ENCODE peak calls at places on chromosome 18, in four cellular contexts. Y, W, P and B are unnamed samples. For H4K20me1, the result is how much of the 10 kb centered on the place peaks cover.

GRCh38 chr18:60020107-60020925 is 120.5 kb downstream of the PMAIP1 start:
- DNase-seq in Y (no peak), W (peak), P (no peak), B (no peak)

GRCh38 chr18:22074343-22075070 is 94.9 kb upstream of the GATA6 start:
- DNase-seq in Y (no peak), W (no peak), P (no peak), B (no peak)

GRCh38 chr18:73614812-73615211 is 532.8 kb downstream of the FBXO15 start:
- DNase-seq in Y (no peak), W (peak), P (peak), B (peak)

GRCh38 chr18:59909289-59910036 is 9.7 kb downstream of the PMAIP1 start:
- DNase-seq in Y (no peak), W (peak), P (no peak), B (peak)

GRCh38 chr18:63131106-63131943 is 188.2 kb downstream of the BCL2 start:
- DNase-seq in Y (peak), W (peak), P (peak), B (peak)

GRCh38 chr18:62555135-62555534 is 32.3 kb downstream of the ZCCHC2 start:
- DNase-seq in Y (no peak), W (peak), P (peak), B (peak)

GRCh38 chr18:73201940-73202339 is 334.2 kb upstream of the NETO1 start:
- DNase-seq in Y (no peak), W (no peak), P (peak), B (peak)

GRCh38 chr18:62329676-62330454 is 4.8 kb downstream of the TNFRSF11A start:
- DNase-seq in Y (peak), W (peak), P (peak), B (no peak)

GRCh38 chr18:42068030-42068429 is 113.0 kb downstream of the PIK3C3 start:
- DNase-seq in Y (no peak), W (no peak), P (no peak), B (no peak)

GRCh38 chr18:75247041-75247551 is 36.5 kb downstream of the TSHZ1 start:
- DNase-seq in Y (no peak), W (peak), P (no peak), B (peak)

GRCh38 chr18:6414723-6415362 is at the start of gene L3MBTL4:
- DNase-seq in Y (peak), W (no peak), P (peak), B (peak)

GRCh38 chr18:6413554-6414117 is 1.1 kb downstream of the L3MBTL4 start:
- DNase-seq in Y (no peak), W (no peak), P (no peak), B (no peak)

GRCh38 chr18:6414118-6414722 is 491 bp downstream of the L3MBTL4 start:
- DNase-seq in Y (peak), W (peak), P (peak), B (peak)

GRCh38 chr18:6411367-6411766 is 3.3 kb downstream of the L3MBTL4 start:
- DNase-seq in Y (no peak), W (no peak), P (no peak), B (no peak)

GRCh38 chr18:6412933-6413472 is 1.7 kb downstream of the L3MBTL4 start:
- DNase-seq in Y (no peak), W (no peak), P (no peak), B (no peak)
- H3K4me3 ChIP-seq in Y (peak), W (no peak), P (no peak), B (no peak)

DNA sequence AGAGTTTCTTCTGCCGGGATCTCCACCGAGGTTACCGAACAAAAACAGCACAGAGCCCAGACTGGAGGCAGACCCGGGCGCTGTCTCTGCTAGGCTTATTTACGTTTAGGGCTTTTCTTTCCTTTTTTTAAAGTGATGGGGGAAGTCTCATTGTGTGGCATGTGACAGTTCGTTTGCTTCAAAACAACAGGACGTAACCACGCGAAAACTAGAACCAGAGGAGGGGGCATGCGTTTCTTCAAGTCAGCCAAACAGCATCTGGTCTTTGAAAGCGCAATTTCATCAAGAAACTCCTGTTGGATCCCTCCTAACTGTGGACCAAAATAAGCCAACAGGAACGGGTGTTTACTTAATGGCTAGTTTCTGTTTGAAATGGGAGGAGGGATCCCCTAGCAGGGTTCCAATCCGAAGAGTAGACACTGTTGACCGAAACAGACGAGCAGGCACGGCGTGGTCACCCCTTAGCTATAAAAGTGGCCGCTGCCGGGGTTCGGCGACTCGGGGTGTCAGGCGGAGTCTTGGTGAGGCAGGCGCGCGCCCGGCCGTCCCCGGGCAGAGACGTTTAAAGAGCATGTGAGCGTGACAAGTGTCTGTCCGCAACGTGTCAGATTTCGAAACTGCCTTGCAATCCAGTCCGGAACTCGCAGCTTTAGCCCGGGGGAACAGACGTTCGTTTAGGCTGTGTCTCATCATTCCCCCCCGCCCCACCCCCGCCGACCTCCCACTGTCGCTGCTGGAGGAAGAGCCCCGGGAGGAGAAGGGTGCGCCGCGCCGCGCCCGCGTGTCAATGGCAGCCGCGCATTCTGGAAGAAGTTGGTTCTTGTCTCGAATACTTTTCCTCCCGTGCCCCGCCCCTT is 899 bp upstream of the TGIF1 start:
- DNase-seq in Y (peak), W (peak), P (peak), B (peak)
- H2AFZ ChIP-seq in Y (no peak), W (no peak), P (peak), B (no peak)

GRCh38 chr18:57666818-57667497 is 45.3 kb upstream of the NARS1 start:
- DNase-seq in Y (no peak), W (peak), P (no peak), B (peak)

GRCh38 chr18:57659463-57660102 is 37.9 kb upstream of the NARS1 start:
- DNase-seq in Y (no peak), W (peak), P (no peak), B (no peak)

GRCh38 chr18:57668021-57668420 is 46.4 kb upstream of the NARS1 start:
- DNase-seq in Y (no peak), W (no peak), P (no peak), B (no peak)

GRCh38 chr18:57660961-57661360 is 39.3 kb upstream of the NARS1 start:
- DNase-seq in Y (no peak), W (peak), P (no peak), B (no peak)

DNA sequence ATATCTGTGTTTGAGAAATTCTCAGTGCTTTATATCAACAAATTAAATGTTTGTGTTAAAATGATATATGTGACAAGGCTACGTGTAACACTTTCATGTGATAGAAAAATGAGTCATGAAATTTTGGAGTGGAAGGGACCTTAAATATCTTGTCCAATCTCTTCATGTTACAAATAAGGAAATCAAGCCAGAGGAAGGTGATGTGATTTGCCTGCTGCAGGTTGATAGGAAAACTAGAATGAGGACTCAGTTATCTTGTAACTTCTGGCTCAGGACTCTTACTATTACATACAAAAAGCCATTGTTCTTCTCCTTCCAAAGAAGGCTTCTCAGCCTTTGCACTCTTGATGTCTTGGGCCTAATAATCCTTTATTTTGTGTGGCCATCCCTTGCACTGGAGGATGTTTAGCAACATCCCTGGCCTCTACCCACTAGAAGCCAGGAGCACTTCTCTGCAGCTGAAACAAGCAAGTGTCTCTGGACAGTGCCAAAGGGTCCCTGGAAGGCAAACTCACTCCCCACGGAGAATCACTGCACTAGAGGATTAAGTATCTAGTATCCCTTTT is 43.0 kb upstream of the NARS1 start:
- DNase-seq in Y (no peak), W (no peak), P (no peak), B (no peak)
- H4K20me1 ChIP-seq in Y (under half), W (under half), P (under half), B (under half)

GRCh38 chr18:13379062-13379800 is 160.7 kb downstream of the LDLRAD4 start:
- DNase-seq in Y (no peak), W (no peak), P (no peak), B (no peak)

GRCh38 chr18:13376841-13377351 is 158.3 kb downstream of the LDLRAD4 start:
- DNase-seq in Y (no peak), W (no peak), P (no peak), B (no peak)

GRCh38 chr18:13376298-13376840 is 157.8 kb downstream of the LDLRAD4 start:
- DNase-seq in Y (no peak), W (no peak), P (no peak), B (no peak)

GRCh38 chr18:13378150-13378549 is 159.6 kb downstream of the LDLRAD4 start:
- DNase-seq in Y (no peak), W (no peak), P (no peak), B (no peak)

GRCh38 chr18:13377496-13377895 is 158.9 kb downstream of the LDLRAD4 start:
- DNase-seq in Y (no peak), W (no peak), P (no peak), B (peak)
- H3K4me3 ChIP-seq in Y (no peak), W (no peak), P (no peak), B (no peak)

GRCh38 chr18:7616661-7617060 is 49.5 kb downstream of the PTPRM start:
- DNase-seq in Y (no peak), W (no peak), P (no peak), B (no peak)
- H2AFZ ChIP-seq in Y (no peak), W (no peak), P (no peak), B (peak)

GRCh38 chr18:70294471-70295191 is 5.8 kb downstream of the SOCS6 start:
- DNase-seq in Y (no peak), W (no peak), P (no peak), B (no peak)
- H4K20me1 ChIP-seq in Y (under half), W (under half), P (half or more), B (under half)

GRCh38 chr18:52220062-52220591 is 119.9 kb upstream of the DCC start:
- DNase-seq in Y (no peak), W (no peak), P (no peak), B (no peak)
- H3K4me3 ChIP-seq in Y (no peak), W (no peak), P (no peak), B (no peak)

DNA sequence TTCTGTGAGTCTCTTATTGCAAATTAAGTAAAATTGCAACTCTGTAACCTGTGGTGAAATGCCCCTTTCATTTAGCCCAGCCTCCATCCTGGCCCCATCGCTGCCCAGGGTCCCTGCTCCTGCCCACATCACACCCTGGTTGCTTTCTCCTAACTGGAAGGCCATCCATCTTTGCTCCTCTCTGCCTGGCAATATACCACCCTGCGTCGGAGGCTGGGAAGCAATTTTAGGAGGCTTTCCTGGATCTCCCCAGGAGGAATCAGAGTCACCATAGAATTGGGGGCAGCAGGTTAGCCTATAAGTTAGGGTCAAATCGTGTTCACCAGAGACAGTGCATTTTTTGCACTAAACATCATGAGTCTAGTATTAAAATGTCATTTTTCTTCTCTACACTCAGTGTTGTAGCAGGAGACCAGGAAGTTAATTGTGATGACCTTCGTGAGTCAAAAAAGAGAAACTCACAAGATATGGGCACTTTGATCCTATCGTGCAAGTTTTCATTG is 14.5 kb upstream of the TXNDC2 start:
- DNase-seq in Y (no peak), W (no peak), P (no peak), B (no peak)
- H2AFZ ChIP-seq in Y (peak), W (no peak), P (no peak), B (no peak)